ENCODE peak calls at places on chromosome 16, in four cellular contexts. One of them, this sample, is unnamed.

GRCh38 chr16:7405166-7405565 is 72.5 kb downstream of the RBFOX1 start:
- DNase-seq in type B pancreatic cell: no peak
- DNase-seq in transverse colon: no peak
- DNase-seq in OCI-LY7: no peak
- DNase-seq in this sample: no peak

GRCh38 chr16:18804540-18804939 is 3.2 kb upstream of the ARL6IP1 start:
- DNase-seq in type B pancreatic cell: no peak
- DNase-seq in OCI-LY7: no peak
- DNase-seq in transverse colon: no peak
- DNase-seq in this sample: no peak

GRCh38 chr16:51636913-51637743 is 486.1 kb upstream of the SALL1 start:
- DNase-seq in transverse colon: no peak
- DNase-seq in OCI-LY7: no peak
- DNase-seq in type B pancreatic cell: no peak
- DNase-seq in this sample: no peak

GRCh38 chr16:49997721-49998251 is 27.2 kb upstream of the CNEP1R1 start:
- DNase-seq in OCI-LY7: no peak
- DNase-seq in transverse colon: no peak
- DNase-seq in type B pancreatic cell: no peak
- DNase-seq in this sample: no peak

GRCh38 chr16:10003486-10003885 is 178.7 kb downstream of the GRIN2A start:
- DNase-seq in type B pancreatic cell: no peak
- DNase-seq in transverse colon: no peak
- DNase-seq in OCI-LY7: no peak
- DNase-seq in this sample: no peak

GRCh38 chr16:55018881-55019280 is 88.2 kb downstream of the IRX5 start:
- DNase-seq in transverse colon: no peak
- DNase-seq in OCI-LY7: no peak
- DNase-seq in type B pancreatic cell: no peak
- DNase-seq in this sample: no peak

GRCh38 chr16:70152578-70153302 is 20.8 kb upstream of the CLEC18C start:
- DNase-seq in type B pancreatic cell: no peak
- DNase-seq in OCI-LY7: no peak
- DNase-seq in transverse colon: no peak
- DNase-seq in this sample: peak

GRCh38 chr16:21950782-21951521 is 2.2 kb upstream of the UQCRC2 start:
- DNase-seq in transverse colon: no peak
- DNase-seq in OCI-LY7: peak
- DNase-seq in type B pancreatic cell: no peak
- DNase-seq in this sample: peak

GRCh38 chr16:19179890-19180490 is 11.9 kb downstream of the SYT17 start:
- DNase-seq in OCI-LY7: peak
- DNase-seq in transverse colon: peak
- DNase-seq in type B pancreatic cell: no peak
- DNase-seq in this sample: peak

GRCh38 chr16:57736419-57737281 is 1.1 kb downstream of the KATNB1 start:
- DNase-seq in OCI-LY7: peak
- DNase-seq in transverse colon: peak
- DNase-seq in type B pancreatic cell: no peak
- DNase-seq in this sample: no peak
- TF ChIP-seq CTCF in OCI-LY7: peak
- TF ChIP-seq CTCF in transverse colon: no peak
- TF ChIP-seq CTCF in type B pancreatic cell: peak
- TF ChIP-seq CTCF in this sample: no peak

GRCh38 chr16:88698694-88699045 is 7.5 kb downstream of the RNF166 start:
- DNase-seq in transverse colon: no peak
- DNase-seq in type B pancreatic cell: no peak
- DNase-seq in OCI-LY7: peak
- DNase-seq in this sample: no peak

GRCh38 chr16:88696441-88696840 is 9.8 kb downstream of the RNF166 start:
- DNase-seq in transverse colon: no peak
- DNase-seq in OCI-LY7: no peak
- DNase-seq in type B pancreatic cell: no peak
- DNase-seq in this sample: no peak

GRCh38 chr16:88697116-88697830 is 8.9 kb downstream of the RNF166 start:
- DNase-seq in type B pancreatic cell: no peak
- DNase-seq in OCI-LY7: no peak
- DNase-seq in transverse colon: no peak
- DNase-seq in this sample: no peak

GRCh38 chr16:88699180-88699579 is 7.0 kb downstream of the RNF166 start:
- DNase-seq in type B pancreatic cell: no peak
- DNase-seq in OCI-LY7: no peak
- DNase-seq in transverse colon: no peak
- DNase-seq in this sample: no peak

GRCh38 chr16:88697831-88698693 is 8.1 kb downstream of the RNF166 start:
- DNase-seq in type B pancreatic cell: no peak
- DNase-seq in transverse colon: no peak
- DNase-seq in OCI-LY7: peak
- DNase-seq in this sample: no peak
- TF ChIP-seq CTCF in type B pancreatic cell: peak
- TF ChIP-seq CTCF in transverse colon: no peak
- TF ChIP-seq CTCF in OCI-LY7: peak
- TF ChIP-seq CTCF in this sample: no peak

DNA sequence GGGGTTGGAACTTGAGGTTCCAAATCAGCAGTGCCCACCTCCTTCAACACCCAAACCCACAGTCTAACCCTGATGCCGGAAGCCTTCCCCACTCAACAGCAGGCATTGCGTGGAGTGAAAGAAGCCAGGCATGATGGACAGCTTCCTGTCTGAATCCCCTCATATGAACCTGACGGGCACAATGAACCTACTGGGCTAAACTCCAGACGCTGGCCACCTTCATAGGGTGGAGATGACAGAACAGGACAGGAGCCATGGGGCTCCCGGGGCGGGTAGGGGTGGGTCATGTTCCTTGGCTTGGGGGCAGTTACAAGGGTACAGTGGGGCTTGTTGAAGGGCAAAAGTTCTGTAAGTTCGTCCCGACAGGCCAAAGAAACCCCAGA is 460 bp upstream of the HSBP1 start:
- DNase-seq in OCI-LY7: no peak
- DNase-seq in type B pancreatic cell: no peak
- DNase-seq in transverse colon: no peak
- DNase-seq in this sample: no peak
- TF ChIP-seq CTCF in OCI-LY7: no peak
- TF ChIP-seq CTCF in type B pancreatic cell: no peak
- TF ChIP-seq CTCF in transverse colon: no peak
- TF ChIP-seq CTCF in this sample: no peak

DNA sequence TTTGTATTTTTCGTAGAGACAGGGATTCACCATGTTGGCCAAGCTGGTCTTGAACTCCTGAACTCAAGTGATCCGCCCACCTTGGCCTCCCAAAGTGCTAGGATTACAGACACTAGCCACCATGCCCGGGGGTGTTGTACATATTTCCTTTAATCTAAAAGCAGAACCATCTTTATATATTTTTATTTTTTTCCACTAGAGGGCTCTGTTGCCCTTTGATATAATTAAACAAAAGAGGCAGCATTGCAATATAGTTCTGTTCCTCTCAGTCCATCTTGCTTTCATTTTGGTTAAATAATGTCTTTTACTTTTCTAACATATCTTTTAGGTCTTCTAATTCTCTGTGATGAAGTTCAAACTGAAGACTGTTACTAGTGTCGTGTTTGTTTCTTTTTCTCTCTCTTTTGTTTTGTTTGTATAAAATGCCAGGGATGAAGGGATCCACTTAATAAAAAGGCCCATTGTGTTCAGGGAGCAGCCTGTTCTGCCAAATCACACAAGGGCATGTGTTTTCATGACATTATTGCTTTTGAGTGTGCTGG is 23.4 kb downstream of the WWOX start:
- DNase-seq in OCI-LY7: peak
- DNase-seq in type B pancreatic cell: no peak
- DNase-seq in transverse colon: no peak
- DNase-seq in this sample: peak
- TF ChIP-seq CTCF in OCI-LY7: peak
- TF ChIP-seq CTCF in type B pancreatic cell: peak
- TF ChIP-seq CTCF in transverse colon: peak
- TF ChIP-seq CTCF in this sample: no peak

DNA sequence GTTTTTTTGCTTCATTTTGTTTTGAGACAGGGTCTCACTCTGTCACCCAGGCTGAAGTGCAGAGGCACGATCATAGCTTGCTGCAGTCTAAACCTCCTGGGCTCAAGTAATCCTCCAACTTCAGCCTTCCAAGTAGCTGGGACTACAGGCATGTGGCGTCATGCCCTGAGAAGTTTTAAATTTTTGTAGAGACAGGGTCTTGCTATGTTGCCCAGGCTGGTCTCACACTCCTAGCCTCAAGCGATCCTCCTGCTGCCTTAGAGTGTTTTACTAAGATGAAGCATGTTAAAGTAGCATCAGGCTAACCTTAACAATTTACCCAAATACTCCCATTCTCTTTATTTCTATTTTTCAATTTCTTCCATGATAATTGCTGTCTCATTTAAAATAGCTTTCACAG is 49.2 kb upstream of the CACNG3 start:
- DNase-seq in transverse colon: no peak
- DNase-seq in OCI-LY7: no peak
- DNase-seq in type B pancreatic cell: no peak
- DNase-seq in this sample: no peak
- TF ChIP-seq CTCF in transverse colon: no peak
- TF ChIP-seq CTCF in OCI-LY7: no peak
- TF ChIP-seq CTCF in type B pancreatic cell: no peak
- TF ChIP-seq CTCF in this sample: no peak

GRCh38 chr16:12602811-12603698 is 200.6 kb downstream of the CPPED1 start:
- DNase-seq in type B pancreatic cell: no peak
- DNase-seq in transverse colon: no peak
- DNase-seq in OCI-LY7: no peak
- DNase-seq in this sample: no peak
- TF ChIP-seq CTCF in type B pancreatic cell: no peak
- TF ChIP-seq CTCF in transverse colon: no peak
- TF ChIP-seq CTCF in OCI-LY7: no peak
- TF ChIP-seq CTCF in this sample: no peak